ENCODE peak calls at places on chromosomes 7 and 10, in six cellular contexts. N is LoVo; X is activated CD8-positive, alpha-beta memory T cell treated with anti-CD3 and anti-CD28 coated beads, Interleukin-2, amount 50 U/mL, for 4 hours; B is HFFc6; K is AG08396; H is NCI-H1105 treated with DMSO at 0.1 percent for 48 hours. M is an unnamed sample.

GRCh38 chr10:120948889-120949382 is 97.8 kb downstream of the WDR11 start:
- DNase-seq in B (peak; percentile 32), H (no peak), X (peak; percentile 43), N (peak; percentile 59), K (peak; percentile 93), M (no peak)

GRCh38 chr7:93043393-93043985 is 74.3 kb downstream of the SAMD9 start:
- DNase-seq in K (peak; percentile 85), N (no peak), H (no peak), B (peak; percentile 88), X (no peak), M (peak; percentile 92)

GRCh38 chr10:131777162-131777561 is 123.6 kb upstream of the PPP2R2D start:
- DNase-seq in X (no peak), H (no peak), B (no peak), K (no peak), N (no peak), M (no peak)

GRCh38 chr10:16787361-16787791 is 29.8 kb downstream of the RSU1 start:
- DNase-seq in N (no peak), B (no peak), K (no peak), X (peak; percentile 60), H (no peak), M (no peak)

GRCh38 chr7:46321556-46322205 is 400.6 kb upstream of the IGFBP3 start:
- DNase-seq in H (no peak), X (no peak), N (peak; percentile 12), K (no peak), B (peak; percentile 3), M (peak; percentile 33)

GRCh38 chr10:100828744-100829102 is 83.3 kb downstream of the PAX2 start:
- DNase-seq in X (peak; percentile 34), N (no peak), K (no peak), H (no peak), B (no peak), M (no peak)

GRCh38 chr7:140358771-140359095 is 39.6 kb downstream of the SLC37A3 start:
- DNase-seq in K (no peak), H (no peak), X (no peak), B (no peak), N (no peak), M (no peak)

GRCh38 chr7:27839099-27839498 is 99.1 kb downstream of the TAX1BP1 start:
- DNase-seq in N (no peak), K (no peak), H (no peak), B (no peak), X (no peak), M (no peak)

GRCh38 chr10:86757110-86757790 is 831 bp downstream of the BMPR1A start:
- DNase-seq in N (peak; percentile 46), H (peak; percentile 8), K (peak; percentile 22), B (peak; percentile 58), X (peak; percentile 15), M (peak; percentile 78)

GRCh38 chr10:5546891-5547683 is 22.3 kb downstream of the CALML3 start:
- DNase-seq in H (no peak), K (no peak), B (peak; percentile 57), X (no peak), N (peak; percentile 94), M (peak; percentile 69)

GRCh38 chr7:123662293-123662692 is 6.6 kb downstream of the LMOD2 start:
- DNase-seq in N (no peak), B (no peak), H (no peak), K (no peak), X (no peak), M (no peak)

GRCh38 chr10:18104223-18104872 is 35.9 kb upstream of the CACNB2 start:
- DNase-seq in K (peak; percentile 40), X (no peak), B (peak; percentile 22), N (peak; percentile 36), H (peak; percentile 18), M (peak; percentile 45)

GRCh38 chr10:28281726-28282325 is 21.0 kb downstream of the MPP7 start:
- DNase-seq in H (no peak), B (no peak), N (no peak), K (no peak), X (no peak), M (no peak)

GRCh38 chr10:124508070-124508667 is 46.5 kb downstream of the LHPP start:
- DNase-seq in B (no peak), N (no peak), H (no peak), X (no peak), K (no peak), M (no peak)

GRCh38 chr7:119545118-119545517 is 727.9 kb upstream of the KCND2 start:
- DNase-seq in B (no peak), H (no peak), K (no peak), N (peak; percentile 73), X (no peak), M (no peak)

GRCh38 chr10:72081772-72082590 is 6.4 kb downstream of the SPOCK2 start:
- DNase-seq in N (peak; percentile 75), K (no peak), B (no peak), H (no peak), X (no peak), M (no peak)

GRCh38 chr7:46283852-46284251 is 362.8 kb upstream of the IGFBP3 start:
- DNase-seq in H (no peak), K (no peak), X (no peak), B (no peak), N (no peak), M (no peak)

GRCh38 chr7:33040803-33041516 is 21.6 kb downstream of the NT5C3A start:
- DNase-seq in X (peak; percentile 56), K (no peak), N (peak; percentile 91), B (no peak), H (no peak), M (peak; percentile 18)

GRCh38 chr7:29865526-29865925 is 59.2 kb downstream of the WIPF3 start:
- DNase-seq in K (peak; percentile 70), X (no peak), H (no peak), N (no peak), B (peak; percentile 87), M (peak; percentile 68)

GRCh38 chr10:12780634-12781601 is 220.6 kb downstream of the CCDC3 start:
- DNase-seq in B (no peak), X (no peak), N (no peak), K (no peak), H (no peak), M (no peak)